ENCODE peak calls at places on chromosomes 3 and 15, in six cellular contexts. U is H1, A is K562, J is GM12878, W is SK-N-SH, Z is HepG2. P is an unnamed sample.
A peak's percentile ranks its signal among the peaks of the same experiment; 100 is the strongest.

GRCh38 chr3:171183042-171183441 is 156.5 kb upstream of the SLC2A2 start:
- DNase-seq in U (no peak), A (peak; percentile 88), J (no peak), W (no peak), Z (peak; percentile 56), P (no peak)

GRCh38 chr3:47961815-47962606 is 54.2 kb downstream of the MAP4 start:
- DNase-seq in U (no peak), A (peak; percentile 38), J (no peak), W (peak; percentile 51), Z (no peak), P (no peak)

GRCh38 chr3:66577804-66578203 is 77.0 kb upstream of the LRIG1 start:
- DNase-seq in U (no peak), A (no peak), J (no peak), W (no peak), Z (no peak), P (no peak)

GRCh38 chr3:54574906-54575305 is 353.0 kb downstream of the LRTM1 start:
- DNase-seq in U (no peak), A (no peak), J (no peak), W (no peak), Z (no peak), P (no peak)

GRCh38 chr3:117997201-117998049 is 1037.2 kb downstream of the IGSF11 start:
- DNase-seq in U (peak; percentile 92), A (peak; percentile 13), J (peak; percentile 3), W (peak; percentile 76), Z (peak; percentile 56), P (peak; percentile 15)

GRCh38 chr15:94576889-94577533 is 345.6 kb downstream of the MCTP2 start:
- DNase-seq in U (peak; percentile 31), A (peak; percentile 41), J (no peak), W (peak; percentile 10), Z (peak; percentile 20), P (peak; percentile 26)

GRCh38 chr15:72136170-72137051 is 18.2 kb downstream of the SENP8 start:
- DNase-seq in U (no peak), A (no peak), J (no peak), W (no peak), Z (no peak), P (no peak)

GRCh38 chr3:186909078-186909853 is 21.1 kb upstream of the ST6GAL1 start:
- DNase-seq in U (no peak), A (peak; percentile 52), J (no peak), W (no peak), Z (peak; percentile 37), P (no peak)

GRCh38 chr15:42131826-42132806 is 24.3 kb downstream of the PLA2G4F start:
- DNase-seq in U (no peak), A (no peak), J (no peak), W (no peak), Z (no peak), P (no peak)

GRCh38 chr15:83289160-83289559 is 4.7 kb upstream of the BNC1 start:
- DNase-seq in U (no peak), A (no peak), J (no peak), W (no peak), Z (no peak), P (no peak)

DNA sequence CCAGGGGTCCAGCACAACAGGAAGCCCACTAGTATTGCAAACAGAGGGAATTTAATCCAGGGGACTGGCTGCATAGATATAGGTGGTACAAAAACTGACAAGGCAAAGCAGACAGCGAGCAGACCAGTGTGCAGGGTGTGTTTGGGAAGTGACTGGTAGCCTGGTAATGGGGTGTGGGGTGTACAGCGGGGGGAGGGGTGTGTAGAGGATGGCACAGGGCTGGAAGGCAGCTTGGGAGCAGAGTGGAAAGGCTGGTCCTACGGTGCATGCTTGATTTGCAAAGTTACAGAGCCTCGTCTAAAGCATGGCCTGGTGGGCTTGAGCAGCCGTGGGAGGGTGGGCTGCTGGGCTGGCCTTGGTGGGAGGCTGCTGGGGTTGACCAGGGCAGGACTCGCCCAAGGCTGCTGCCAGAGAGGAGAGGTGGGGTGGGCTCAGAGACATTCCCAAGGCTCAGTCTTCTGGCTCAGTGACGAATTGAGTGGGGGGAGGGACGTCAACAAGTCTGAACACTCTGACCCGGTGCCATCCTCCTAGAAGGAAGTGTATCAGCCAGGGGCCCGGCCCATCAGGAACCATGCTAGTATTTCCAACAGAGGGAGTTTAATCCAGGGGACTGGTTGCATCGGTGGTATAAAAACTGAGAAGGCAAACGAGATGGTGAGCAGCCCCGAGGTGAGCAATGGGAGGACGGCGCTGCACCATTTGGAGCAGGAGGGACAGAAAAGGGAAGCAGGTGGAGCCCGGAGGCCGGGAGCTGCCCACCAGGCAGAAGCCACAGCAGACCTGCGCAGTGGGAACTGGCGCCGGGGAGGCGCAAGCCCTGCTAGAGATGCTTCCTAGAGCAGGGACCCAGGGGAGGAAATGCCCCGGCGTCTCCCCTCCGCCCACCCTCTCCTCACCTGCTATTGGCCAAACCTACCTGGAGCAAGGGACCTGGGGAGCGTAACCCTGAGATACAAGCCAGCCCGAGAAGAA is 29.2 kb downstream of the CPN2 start:
- DNase-seq in U (no peak), A (no peak), J (no peak), W (no peak), Z (no peak), P (peak; percentile 56)
- H3K27ac ChIP-seq in U (no peak overlapping the region), A (no peak overlapping the region), J (no peak overlapping the region), W (no peak overlapping the region), Z (peak overlapping the region; percentile 65), P (peak overlapping the region; percentile 95)

DNA sequence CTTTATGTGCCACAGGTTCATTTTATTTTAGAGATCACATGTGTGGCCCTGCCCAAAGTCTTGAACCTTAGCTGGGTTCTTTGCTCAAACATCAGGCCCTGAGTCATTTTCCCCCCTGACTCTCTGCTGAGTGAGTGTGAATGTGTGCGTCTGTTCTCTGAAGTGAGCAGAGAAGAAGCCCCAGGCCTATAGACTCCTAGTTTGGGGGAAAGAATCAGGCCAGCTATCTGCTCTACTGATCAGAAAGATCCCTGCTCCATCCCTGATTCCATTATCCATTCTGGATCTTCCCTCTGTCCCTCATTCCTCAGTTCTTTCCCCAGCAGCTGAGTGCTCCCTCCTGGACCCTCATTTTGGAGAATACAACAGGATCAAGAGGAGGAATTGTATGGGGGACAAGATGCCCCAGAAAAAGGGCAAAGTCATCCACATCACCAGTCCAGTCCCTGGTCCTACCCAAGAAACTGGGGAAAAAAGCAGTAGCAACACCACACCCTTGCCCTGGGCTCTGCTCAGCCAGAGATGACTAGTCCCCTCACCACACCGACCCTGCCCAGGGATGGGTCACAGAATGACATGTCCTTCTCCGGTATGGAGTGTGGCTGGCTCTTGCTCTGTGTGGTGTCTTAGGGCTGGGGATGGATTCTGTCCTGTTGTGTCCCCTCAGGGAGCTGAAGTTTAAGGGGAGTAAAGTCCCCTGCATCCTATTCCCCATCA is 3.2 kb downstream of the DUOX1 start:
- DNase-seq in U (no peak), A (no peak), J (no peak), W (peak; percentile 55), Z (no peak), P (no peak)
- TF ChIP-seq MAX in U (no peak), A (no peak), J (no peak), W (no peak), Z (no peak), P (no peak)

GRCh38 chr3:190697502-190697830 is 165.0 kb downstream of the GMNC start:
- DNase-seq in U (no peak), A (no peak), J (no peak), W (no peak), Z (no peak), P (no peak)

GRCh38 chr3:190695225-190695624 is 167.3 kb downstream of the GMNC start:
- DNase-seq in U (no peak), A (no peak), J (no peak), W (no peak), Z (no peak), P (no peak)

GRCh38 chr3:190697901-190698300 is 164.6 kb downstream of the GMNC start:
- DNase-seq in U (no peak), A (no peak), J (no peak), W (no peak), Z (no peak), P (no peak)

GRCh38 chr3:190695994-190696393 is 166.5 kb downstream of the GMNC start:
- DNase-seq in U (no peak), A (no peak), J (no peak), W (no peak), Z (peak; percentile 5), P (no peak)

GRCh38 chr3:190696777-190697501 is 165.6 kb downstream of the GMNC start:
- DNase-seq in U (no peak), A (no peak), J (no peak), W (no peak), Z (peak; percentile 24), P (peak; percentile 21)
- H2AFZ ChIP-seq in U (peak overlapping the region; percentile 84), A (no peak overlapping the region), J (no peak overlapping the region), W (peak overlapping the region; percentile 55), Z (no peak overlapping the region), P (peak overlapping the region; percentile 56)

GRCh38 chr15:61393524-61393923 is 164.4 kb upstream of the RORA start:
- DNase-seq in U (no peak), A (no peak), J (no peak), W (no peak), Z (no peak), P (no peak)
- H3K27ac ChIP-seq in U (no peak overlapping the region), A (no peak overlapping the region), J (no peak overlapping the region), W (no peak overlapping the region), Z (no peak overlapping the region), P (no peak overlapping the region)

GRCh38 chr3:29291262-29291981 is 10.6 kb downstream of the RBMS3 start:
- DNase-seq in U (no peak), A (no peak), J (no peak), W (no peak), Z (peak; percentile 37), P (no peak)
- TF ChIP-seq MAX in U (no peak), A (no peak), J (no peak), W (no peak), Z (no peak), P (no peak)

DNA sequence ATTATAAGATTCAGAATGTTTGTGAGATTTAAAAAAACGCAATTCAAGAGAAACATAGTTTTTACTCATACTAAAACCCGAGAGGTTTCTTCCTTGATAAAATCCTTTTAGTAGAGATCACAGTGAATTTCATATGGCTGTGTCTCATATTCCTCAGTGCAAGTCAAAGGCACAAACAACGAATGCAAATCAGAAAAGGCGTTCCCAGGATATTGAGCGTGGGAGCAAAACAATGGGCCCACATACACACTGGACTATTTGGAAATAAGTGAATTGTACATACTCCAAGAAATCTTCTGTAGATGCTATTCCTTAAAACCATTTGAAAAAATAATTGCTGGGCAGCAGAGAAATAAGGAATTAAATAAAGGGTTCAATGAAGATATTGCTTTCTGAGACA is 144.5 kb upstream of the TBL1XR1 start:
- DNase-seq in U (no peak), A (no peak), J (no peak), W (no peak), Z (no peak), P (no peak)
- H2AFZ ChIP-seq in U (no peak overlapping the region), A (peak overlapping the region; percentile 82), J (no peak overlapping the region), W (no peak overlapping the region), Z (no peak overlapping the region), P (peak overlapping the region; percentile 75)

GRCh38 chr3:178623666-178624255 is 87.5 kb downstream of the KCNMB2 start:
- DNase-seq in U (no peak), A (no peak), J (no peak), W (no peak), Z (no peak), P (no peak)

GRCh38 chr3:178625053-178625600 is 88.9 kb downstream of the KCNMB2 start:
- DNase-seq in U (no peak), A (no peak), J (no peak), W (no peak), Z (no peak), P (no peak)

GRCh38 chr3:178631950-178632349 is 95.7 kb downstream of the KCNMB2 start:
- DNase-seq in U (no peak), A (no peak), J (no peak), W (no peak), Z (no peak), P (no peak)

GRCh38 chr3:178634975-178635374 is 98.7 kb downstream of the KCNMB2 start:
- DNase-seq in U (no peak), A (no peak), J (no peak), W (no peak), Z (no peak), P (no peak)

GRCh38 chr3:178629430-178630178 is 93.4 kb downstream of the KCNMB2 start:
- DNase-seq in U (no peak), A (no peak), J (no peak), W (no peak), Z (no peak), P (no peak)
- H3K27ac ChIP-seq in U (no peak overlapping the region), A (no peak overlapping the region), J (no peak overlapping the region), W (no peak overlapping the region), Z (no peak overlapping the region), P (no peak overlapping the region)

P was measured in HCT116.